ENCODE peak calls at places on chromosomes 5 and 9, in ten cellular contexts. One of them, this sample, is unnamed. For H3K27me3, the result is how much of the 10 kb centered on the place peaks cover.

GRCh38 chr5:174352681-174353080 is 307.2 kb downstream of the NSG2 start:
- DNase-seq in upper lobe of right lung: no peak
- DNase-seq in BE2C: no peak
- DNase-seq in colonic mucosa: no peak
- DNase-seq in GM23338: no peak
- DNase-seq in pancreas: no peak
- DNase-seq in HL-60: no peak
- DNase-seq in kidney epithelial cell: no peak
- DNase-seq in PC-3: no peak
- DNase-seq in body of pancreas: no peak
- DNase-seq in this sample: no peak

GRCh38 chr5:8446179-8446578 is 577.2 kb downstream of the MTRR start:
- DNase-seq in upper lobe of right lung: no peak
- DNase-seq in BE2C: no peak
- DNase-seq in colonic mucosa: no peak
- DNase-seq in GM23338: no peak
- DNase-seq in pancreas: no peak
- DNase-seq in HL-60: no peak
- DNase-seq in kidney epithelial cell: no peak
- DNase-seq in PC-3: no peak
- DNase-seq in body of pancreas: no peak
- DNase-seq in this sample: no peak

GRCh38 chr5:42547146-42547545 is 123.9 kb downstream of the GHR start:
- DNase-seq in upper lobe of right lung: no peak
- DNase-seq in BE2C: no peak
- DNase-seq in colonic mucosa: no peak
- DNase-seq in GM23338: no peak
- DNase-seq in pancreas: no peak
- DNase-seq in HL-60: no peak
- DNase-seq in kidney epithelial cell: peak
- DNase-seq in PC-3: peak
- DNase-seq in body of pancreas: no peak
- DNase-seq in this sample: no peak

GRCh38 chr9:137157618-137158502 is 12.0 kb downstream of the LRRC26 start:
- DNase-seq in upper lobe of right lung: no peak
- DNase-seq in BE2C: no peak
- DNase-seq in colonic mucosa: no peak
- DNase-seq in GM23338: no peak
- DNase-seq in pancreas: no peak
- DNase-seq in HL-60: no peak
- DNase-seq in kidney epithelial cell: no peak
- DNase-seq in PC-3: no peak
- DNase-seq in body of pancreas: no peak
- DNase-seq in this sample: no peak

GRCh38 chr9:35945341-35946018 is 12.5 kb downstream of the OR2S2 start:
- DNase-seq in upper lobe of right lung: peak
- DNase-seq in BE2C: peak
- DNase-seq in colonic mucosa: peak
- DNase-seq in GM23338: peak
- DNase-seq in pancreas: peak
- DNase-seq in HL-60: peak
- DNase-seq in kidney epithelial cell: peak
- DNase-seq in PC-3: peak
- DNase-seq in body of pancreas: peak
- DNase-seq in this sample: no peak

GRCh38 chr9:36987891-36988290 is 46.2 kb downstream of the PAX5 start:
- DNase-seq in upper lobe of right lung: peak
- DNase-seq in BE2C: no peak
- DNase-seq in colonic mucosa: no peak
- DNase-seq in GM23338: peak
- DNase-seq in pancreas: no peak
- DNase-seq in HL-60: no peak
- DNase-seq in kidney epithelial cell: no peak
- DNase-seq in PC-3: peak
- DNase-seq in body of pancreas: no peak
- DNase-seq in this sample: peak

GRCh38 chr5:122187426-122187825 is 58.1 kb downstream of the ZNF474 start:
- DNase-seq in upper lobe of right lung: no peak
- DNase-seq in BE2C: peak
- DNase-seq in colonic mucosa: peak
- DNase-seq in GM23338: no peak
- DNase-seq in pancreas: no peak
- DNase-seq in HL-60: no peak
- DNase-seq in kidney epithelial cell: no peak
- DNase-seq in PC-3: no peak
- DNase-seq in body of pancreas: no peak
- DNase-seq in this sample: no peak

GRCh38 chr5:124655943-124656459 is 90.4 kb downstream of the ZNF608 start:
- DNase-seq in upper lobe of right lung: no peak
- DNase-seq in BE2C: peak
- DNase-seq in colonic mucosa: peak
- DNase-seq in GM23338: no peak
- DNase-seq in pancreas: peak
- DNase-seq in HL-60: no peak
- DNase-seq in kidney epithelial cell: peak
- DNase-seq in PC-3: peak
- DNase-seq in body of pancreas: peak
- DNase-seq in this sample: no peak

GRCh38 chr5:132471006-132471907 is 19.3 kb downstream of the IRF1 start:
- DNase-seq in upper lobe of right lung: peak
- DNase-seq in BE2C: no peak
- DNase-seq in colonic mucosa: no peak
- DNase-seq in GM23338: no peak
- DNase-seq in pancreas: no peak
- DNase-seq in HL-60: no peak
- DNase-seq in kidney epithelial cell: no peak
- DNase-seq in PC-3: no peak
- DNase-seq in body of pancreas: no peak
- DNase-seq in this sample: peak

GRCh38 chr9:42386477-42386876 is 203.0 kb downstream of the SPATA31A6 start:
- DNase-seq in upper lobe of right lung: no peak
- DNase-seq in BE2C: no peak
- DNase-seq in colonic mucosa: no peak
- DNase-seq in GM23338: no peak
- DNase-seq in pancreas: no peak
- DNase-seq in HL-60: no peak
- DNase-seq in kidney epithelial cell: no peak
- DNase-seq in PC-3: no peak
- DNase-seq in body of pancreas: no peak
- DNase-seq in this sample: no peak

GRCh38 chr9:79581794-79582193 is 10.0 kb downstream of the TLE4 start:
- DNase-seq in upper lobe of right lung: no peak
- DNase-seq in BE2C: peak
- DNase-seq in colonic mucosa: no peak
- DNase-seq in GM23338: no peak
- DNase-seq in pancreas: no peak
- DNase-seq in HL-60: peak
- DNase-seq in kidney epithelial cell: peak
- DNase-seq in PC-3: peak
- DNase-seq in body of pancreas: no peak
- DNase-seq in this sample: no peak

GRCh38 chr5:155773680-155774079 is 553.3 kb upstream of the SGCD start:
- DNase-seq in upper lobe of right lung: no peak
- DNase-seq in BE2C: no peak
- DNase-seq in colonic mucosa: no peak
- DNase-seq in GM23338: no peak
- DNase-seq in pancreas: no peak
- DNase-seq in HL-60: no peak
- DNase-seq in kidney epithelial cell: no peak
- DNase-seq in PC-3: no peak
- DNase-seq in body of pancreas: no peak
- DNase-seq in this sample: no peak

GRCh38 chr5:133807348-133807747 is 161.1 kb downstream of the C5orf15 start:
- DNase-seq in upper lobe of right lung: no peak
- DNase-seq in BE2C: no peak
- DNase-seq in colonic mucosa: no peak
- DNase-seq in GM23338: no peak
- DNase-seq in pancreas: no peak
- DNase-seq in HL-60: no peak
- DNase-seq in kidney epithelial cell: no peak
- DNase-seq in PC-3: no peak
- DNase-seq in body of pancreas: no peak
- DNase-seq in this sample: no peak

GRCh38 chr5:41281215-41281810 is 68.0 kb upstream of the C6 start:
- DNase-seq in upper lobe of right lung: no peak
- DNase-seq in BE2C: no peak
- DNase-seq in colonic mucosa: no peak
- DNase-seq in GM23338: no peak
- DNase-seq in pancreas: no peak
- DNase-seq in HL-60: no peak
- DNase-seq in kidney epithelial cell: no peak
- DNase-seq in PC-3: no peak
- DNase-seq in body of pancreas: no peak
- DNase-seq in this sample: no peak

GRCh38 chr5:124453221-124454032 is 293.0 kb downstream of the ZNF608 start:
- DNase-seq in upper lobe of right lung: no peak
- DNase-seq in BE2C: no peak
- DNase-seq in colonic mucosa: no peak
- DNase-seq in GM23338: no peak
- DNase-seq in pancreas: no peak
- DNase-seq in HL-60: no peak
- DNase-seq in kidney epithelial cell: peak
- DNase-seq in PC-3: peak
- DNase-seq in body of pancreas: no peak
- DNase-seq in this sample: no peak

GRCh38 chr5:531101-531748 is 7.0 kb upstream of the SLC9A3 start:
- DNase-seq in upper lobe of right lung: peak
- DNase-seq in BE2C: peak
- DNase-seq in colonic mucosa: no peak
- DNase-seq in GM23338: no peak
- DNase-seq in pancreas: peak
- DNase-seq in HL-60: no peak
- DNase-seq in kidney epithelial cell: no peak
- DNase-seq in PC-3: no peak
- DNase-seq in body of pancreas: no peak
- DNase-seq in this sample: no peak

GRCh38 chr9:110298028-110298605 is 39.5 kb downstream of the TXNDC8 start:
- DNase-seq in upper lobe of right lung: no peak
- DNase-seq in BE2C: no peak
- DNase-seq in colonic mucosa: no peak
- DNase-seq in GM23338: no peak
- DNase-seq in pancreas: no peak
- DNase-seq in HL-60: no peak
- DNase-seq in kidney epithelial cell: no peak
- DNase-seq in PC-3: no peak
- DNase-seq in body of pancreas: no peak
- DNase-seq in this sample: no peak

GRCh38 chr9:118170032-118170955 is 466.1 kb downstream of the TLR4 start:
- DNase-seq in upper lobe of right lung: no peak
- DNase-seq in BE2C: peak
- DNase-seq in colonic mucosa: peak
- DNase-seq in GM23338: peak
- DNase-seq in pancreas: no peak
- DNase-seq in HL-60: peak
- DNase-seq in kidney epithelial cell: peak
- DNase-seq in PC-3: peak
- DNase-seq in body of pancreas: no peak
- DNase-seq in this sample: no peak
- TF ChIP-seq CTCF in upper lobe of right lung: peak
- TF ChIP-seq CTCF in BE2C: peak
- TF ChIP-seq CTCF in colonic mucosa: peak
- TF ChIP-seq CTCF in GM23338: peak
- TF ChIP-seq CTCF in pancreas: peak
- TF ChIP-seq CTCF in HL-60: no peak
- TF ChIP-seq CTCF in kidney epithelial cell: peak
- TF ChIP-seq CTCF in PC-3: peak
- TF ChIP-seq CTCF in body of pancreas: peak
- TF ChIP-seq CTCF in this sample: peak

DNA sequence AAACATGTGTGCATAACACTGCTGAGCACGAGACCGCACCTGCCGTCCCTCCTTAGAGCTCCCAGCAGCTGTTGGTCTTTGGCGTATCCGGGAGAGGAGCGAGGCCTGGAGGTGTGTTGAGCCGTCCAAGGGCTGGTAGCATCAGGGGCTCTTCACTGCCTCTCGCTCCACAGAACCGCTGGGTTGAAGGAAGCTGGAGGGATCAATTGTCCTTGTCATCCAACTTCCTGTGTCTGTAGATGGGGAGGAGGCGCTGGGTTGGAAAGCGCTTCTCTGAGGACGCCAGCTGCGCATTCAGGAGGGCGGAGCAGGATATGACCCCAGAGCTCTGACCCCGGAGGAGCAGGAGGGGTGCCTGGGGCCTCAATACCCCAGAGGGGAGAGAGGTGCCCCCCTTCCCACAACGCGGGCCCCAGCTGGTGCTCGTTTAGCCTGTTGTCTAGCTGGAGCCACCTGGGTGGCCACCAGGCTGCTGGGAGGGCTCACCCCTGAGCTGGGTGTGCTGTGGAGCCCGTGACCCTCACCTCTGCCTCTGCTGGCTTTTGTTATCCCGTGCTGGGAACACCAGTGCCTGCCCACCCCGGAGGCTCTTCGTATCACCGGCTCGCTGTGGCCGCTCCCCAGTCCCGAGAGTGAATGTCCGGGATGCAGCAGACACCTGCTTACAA is 2.0 kb upstream of the DBH start:
- DNase-seq in upper lobe of right lung: no peak
- DNase-seq in BE2C: peak
- DNase-seq in colonic mucosa: no peak
- DNase-seq in GM23338: peak
- DNase-seq in pancreas: no peak
- DNase-seq in HL-60: no peak
- DNase-seq in kidney epithelial cell: no peak
- DNase-seq in PC-3: no peak
- DNase-seq in body of pancreas: no peak
- DNase-seq in this sample: no peak
- H3K27me3 ChIP-seq in upper lobe of right lung: under half
- H3K27me3 ChIP-seq in BE2C: under half
- H3K27me3 ChIP-seq in colonic mucosa: under half
- H3K27me3 ChIP-seq in GM23338: under half
- H3K27me3 ChIP-seq in pancreas: under half
- H3K27me3 ChIP-seq in HL-60: under half
- H3K27me3 ChIP-seq in kidney epithelial cell: under half
- H3K27me3 ChIP-seq in PC-3: under half
- H3K27me3 ChIP-seq in body of pancreas: under half
- H3K27me3 ChIP-seq in this sample: under half

GRCh38 chr5:74673011-74673790 is 11.8 kb upstream of the HEXB start:
- DNase-seq in upper lobe of right lung: no peak
- DNase-seq in BE2C: no peak
- DNase-seq in colonic mucosa: no peak
- DNase-seq in GM23338: peak
- DNase-seq in pancreas: no peak
- DNase-seq in HL-60: no peak
- DNase-seq in kidney epithelial cell: no peak
- DNase-seq in PC-3: peak
- DNase-seq in body of pancreas: no peak
- DNase-seq in this sample: no peak
- H3K4me3 ChIP-seq in upper lobe of right lung: peak
- H3K4me3 ChIP-seq in BE2C: no peak
- H3K4me3 ChIP-seq in colonic mucosa: no peak
- H3K4me3 ChIP-seq in GM23338: no peak
- H3K4me3 ChIP-seq in pancreas: no peak
- H3K4me3 ChIP-seq in HL-60: no peak
- H3K4me3 ChIP-seq in kidney epithelial cell: no peak
- H3K4me3 ChIP-seq in PC-3: no peak
- H3K4me3 ChIP-seq in body of pancreas: no peak
- H3K4me3 ChIP-seq in this sample: no peak

DNA sequence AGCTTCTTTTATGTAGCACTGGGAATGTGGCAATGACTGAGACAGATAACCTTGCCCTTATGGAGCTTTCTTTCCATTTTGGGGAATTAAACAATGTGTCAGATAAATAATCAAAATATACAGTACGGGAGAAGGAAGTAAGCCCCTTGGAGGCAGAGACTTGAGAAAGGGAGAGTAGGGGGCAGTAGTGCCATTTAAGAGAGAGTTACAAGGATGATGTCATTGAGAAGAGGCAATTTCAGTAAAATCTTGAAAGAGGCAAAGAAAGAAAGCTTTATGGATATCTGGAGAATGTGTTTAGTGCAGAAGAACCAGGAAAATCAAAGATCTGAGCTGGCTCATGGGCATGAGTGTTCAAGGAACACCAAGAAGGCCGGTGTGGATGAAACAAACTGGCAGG is 77.3 kb downstream of the KCTD16 start:
- DNase-seq in upper lobe of right lung: no peak
- DNase-seq in BE2C: no peak
- DNase-seq in colonic mucosa: no peak
- DNase-seq in GM23338: no peak
- DNase-seq in pancreas: no peak
- DNase-seq in HL-60: no peak
- DNase-seq in kidney epithelial cell: no peak
- DNase-seq in PC-3: no peak
- DNase-seq in body of pancreas: no peak
- DNase-seq in this sample: no peak
- TF ChIP-seq CTCF in upper lobe of right lung: no peak
- TF ChIP-seq CTCF in BE2C: no peak
- TF ChIP-seq CTCF in colonic mucosa: no peak
- TF ChIP-seq CTCF in GM23338: peak
- TF ChIP-seq CTCF in pancreas: no peak
- TF ChIP-seq CTCF in HL-60: no peak
- TF ChIP-seq CTCF in kidney epithelial cell: no peak
- TF ChIP-seq CTCF in PC-3: no peak
- TF ChIP-seq CTCF in body of pancreas: peak
- TF ChIP-seq CTCF in this sample: no peak

This sample was measured in RWPE2.